ENCODE peak calls at places on chromosomes 12 and 14, in four cellular contexts. V is left cardiac atrium, D is NCI-H82, C is adipocyte. Z is an unnamed sample.

GRCh38 chr12:124754949-124755800 is 108.5 kb downstream of the SCARB1 start:
- DNase-seq in V (peak), D (peak), C (peak), Z (no peak)

GRCh38 chr12:85626782-85627171 is 209.4 kb downstream of the RASSF9 start:
- DNase-seq in C (no peak), V (no peak), D (no peak), Z (no peak)

GRCh38 chr12:64036414-64036813 is 185.7 kb downstream of the KICS2 start:
- DNase-seq in V (no peak), D (no peak), C (no peak), Z (no peak)

GRCh38 chr14:34699873-34700621 is 14.3 kb downstream of the CFL2 start:
- DNase-seq in D (peak), V (no peak), C (peak), Z (no peak)

GRCh38 chr12:126362490-126362889 is 1297.3 kb downstream of the AACS start:
- DNase-seq in V (no peak), C (no peak), D (no peak), Z (no peak)

GRCh38 chr12:68400231-68400829 is 68.2 kb upstream of the MDM1 start:
- DNase-seq in D (peak), C (no peak), V (no peak), Z (no peak)

GRCh38 chr14:69712217-69712565 is 54.8 kb upstream of the SRSF5 start:
- DNase-seq in V (no peak), D (peak), C (no peak), Z (no peak)

GRCh38 chr14:103204852-103205540 is 81.7 kb downstream of the TNFAIP2 start:
- DNase-seq in C (peak), D (peak), V (no peak), Z (no peak)

GRCh38 chr14:45526715-45527549 is 273.9 kb upstream of the MIS18BP1 start:
- DNase-seq in D (peak), V (no peak), C (peak), Z (no peak)

GRCh38 chr14:39006721-39007410 is 96.2 kb downstream of the SEC23A start:
- DNase-seq in D (no peak), V (no peak), C (peak), Z (no peak)

GRCh38 chr14:41418851-41419250 is 187.8 kb upstream of the LRFN5 start:
- DNase-seq in C (no peak), V (no peak), D (no peak), Z (no peak)

GRCh38 chr14:57692671-57693070 is 173.2 kb downstream of the SLC35F4 start:
- DNase-seq in C (peak), D (peak), V (no peak), Z (no peak)

GRCh38 chr14:103576371-103577024 is 13.7 kb downstream of the COA8 start:
- DNase-seq in D (peak), V (peak), C (peak), Z (no peak)

GRCh38 chr12:104485651-104486341 is 29.0 kb downstream of the CHST11 start:
- DNase-seq in C (no peak), V (no peak), D (no peak), Z (peak)

GRCh38 chr12:106108187-106108816 is 30.5 kb downstream of the NUAK1 start:
- DNase-seq in C (peak), V (peak), D (no peak), Z (no peak)

GRCh38 chr12:27014085-27014858 is at the start of gene TM7SF3:
- DNase-seq in C (peak), V (peak), D (peak), Z (peak)

GRCh38 chr12:13114251-13115052 is 11.0 kb upstream of the GSG1 start:
- DNase-seq in D (no peak), C (no peak), V (no peak), Z (no peak)